ENCODE peak calls at places on chromosomes 6 and 20, in six cellular contexts. A, U, Y, H, C and O are unnamed samples.
A peak's percentile ranks its signal among the peaks of the same experiment; 100 is the strongest.

GRCh38 chr6:162262466-162263196 is 464.9 kb downstream of the PRKN start:
- DNase-seq in C (no peak), A (no peak), Y (no peak), H (no peak), U (no peak), O (no peak)

GRCh38 chr20:32278199-32278643 is 770 bp downstream of the KIF3B start:
- DNase-seq in H (no peak), A (no peak), Y (no peak), U (no peak), C (no peak), O (no peak)

GRCh38 chr6:1761472-1761871 is 151.8 kb downstream of the FOXC1 start:
- DNase-seq in A (no peak), H (no peak), U (no peak), C (no peak), Y (no peak), O (no peak)

GRCh38 chr6:17042422-17043147 is 59.3 kb upstream of the STMND1 start:
- DNase-seq in C (no peak), H (peak; percentile 86), Y (peak; percentile 59), A (no peak), U (no peak), O (no peak)

GRCh38 chr6:142387997-142388815 is 86.4 kb downstream of the ADGRG6 start:
- DNase-seq in Y (no peak), U (no peak), C (no peak), A (no peak), H (no peak), O (peak; percentile 26)

GRCh38 chr6:12592634-12593033 is 123.9 kb upstream of the PHACTR1 start:
- DNase-seq in C (no peak), U (no peak), A (no peak), H (peak; percentile 77), Y (no peak), O (no peak)

GRCh38 chr6:14804001-14804401 is 441.9 kb upstream of the JARID2 start:
- DNase-seq in H (no peak), Y (no peak), C (no peak), U (no peak), A (no peak), O (no peak)

GRCh38 chr6:152273638-152274037 is 363.5 kb downstream of the SYNE1 start:
- DNase-seq in U (no peak), H (no peak), C (peak; percentile 60), A (no peak), Y (peak; percentile 29), O (no peak)

GRCh38 chr6:39184906-39185580 is 44.2 kb downstream of the KCNK5 start:
- DNase-seq in H (no peak), A (no peak), U (no peak), C (no peak), Y (peak; percentile 42), O (no peak)

GRCh38 chr6:138571174-138571573 is 71.9 kb upstream of the NHSL1 start:
- DNase-seq in Y (no peak), A (no peak), C (no peak), U (no peak), H (peak; percentile 11), O (no peak)
- H3K4me3 ChIP-seq in Y (no peak overlapping the region), A (no peak overlapping the region), C (no peak overlapping the region), U (peak overlapping the region; percentile 69), H (peak overlapping the region; percentile 27), O (no peak overlapping the region)

DNA sequence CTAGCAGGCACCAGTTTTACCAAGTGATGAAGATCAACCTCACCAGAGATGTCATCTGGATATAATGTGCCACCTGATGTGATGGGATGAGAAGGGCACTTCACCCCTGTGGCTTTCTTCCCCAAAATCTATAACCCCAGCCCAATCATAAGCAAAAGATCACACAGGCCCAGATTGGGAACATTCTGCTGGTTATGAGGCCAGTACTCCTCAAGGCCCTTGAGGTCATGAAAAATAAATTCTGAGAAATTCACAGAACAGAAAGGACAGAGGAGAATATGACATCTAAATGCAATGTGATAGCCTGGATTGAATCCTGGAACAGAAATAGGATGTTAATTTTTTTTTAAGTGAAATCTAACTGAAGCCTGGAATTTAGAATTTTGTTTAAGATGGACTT is 243.5 kb downstream of the CBLN4 start:
- DNase-seq in U (no peak), A (no peak), Y (no peak), H (no peak), C (no peak), O (no peak)
- H3K9me3 ChIP-seq in U (peaks cover 29% of the 10 kb centered on the region), A (no peaks in the 10 kb centered on the region), Y (no peaks in the 10 kb centered on the region), H (peaks cover 7% of the 10 kb centered on the region), C (no peaks in the 10 kb centered on the region), O (no peaks in the 10 kb centered on the region)

GRCh38 chr20:60297649-60298048 is 339.4 kb downstream of the CDH26 start:
- DNase-seq in C (no peak), H (no peak), A (no peak), Y (no peak), U (no peak), O (no peak)
- H3K27ac ChIP-seq in C (no peak overlapping the region), H (no peak overlapping the region), A (no peak overlapping the region), Y (no peak overlapping the region), U (no peak overlapping the region), O (no peak overlapping the region)

GRCh38 chr6:123802351-123802696 is 1.3 kb upstream of the NKAIN2 start:
- DNase-seq in H (no peak), C (no peak), U (no peak), A (no peak), Y (no peak), O (no peak)
- H3K4me3 ChIP-seq in H (no peak overlapping the region), C (peak overlapping the region; percentile 67), U (no peak overlapping the region), A (no peak overlapping the region), Y (no peak overlapping the region), O (no peak overlapping the region)

GRCh38 chr6:146871613-146872465 is 273.1 kb downstream of the ADGB start:
- DNase-seq in U (no peak), H (no peak), C (no peak), A (no peak), Y (no peak), O (no peak)

GRCh38 chr6:146876271-146877151 is 277.7 kb downstream of the ADGB start:
- DNase-seq in A (no peak), C (no peak), U (no peak), Y (peak; percentile 40), H (no peak), O (no peak)

GRCh38 chr6:146870765-146871164 is 272.0 kb downstream of the ADGB start:
- DNase-seq in C (no peak), U (no peak), Y (no peak), H (no peak), A (no peak), O (no peak)

GRCh38 chr6:146875927-146876270 is 277.1 kb downstream of the ADGB start:
- DNase-seq in H (no peak), U (no peak), C (no peak), Y (no peak), A (no peak), O (no peak)

DNA sequence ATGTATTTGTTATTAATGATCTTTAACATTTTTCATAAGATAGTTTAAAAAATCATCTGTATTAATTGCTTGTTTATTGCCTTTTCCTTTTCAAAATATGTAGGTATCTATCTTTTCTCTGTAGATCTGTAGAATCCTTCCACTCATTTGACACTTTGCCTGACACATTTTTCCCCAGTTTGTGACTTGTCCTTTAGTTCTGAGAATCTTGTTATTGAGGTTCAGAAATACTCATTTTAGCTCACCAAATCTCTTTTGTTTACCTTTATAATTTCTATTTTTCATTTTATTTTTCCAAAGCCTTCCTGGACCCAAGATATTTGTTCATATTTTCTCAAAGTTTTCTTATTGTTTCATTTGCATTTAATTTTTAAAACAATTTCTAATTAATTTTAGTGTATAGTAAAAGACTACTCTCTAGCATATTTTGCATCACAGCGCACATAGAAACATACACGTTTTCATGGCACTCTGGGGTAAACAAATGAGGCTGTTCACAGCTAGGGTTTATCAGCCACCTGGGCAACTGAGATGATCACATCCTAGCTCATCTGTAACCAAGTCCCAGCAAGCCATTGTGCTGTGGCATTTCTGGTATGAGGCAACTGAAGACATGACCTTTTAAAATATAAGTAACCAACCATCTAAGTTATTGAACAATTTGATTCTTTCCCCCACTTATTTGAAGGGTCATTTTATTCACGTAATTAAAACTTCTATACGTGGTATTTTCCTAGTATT is 275.7 kb downstream of the ADGB start:
- DNase-seq in H (no peak), A (no peak), Y (no peak), U (no peak), C (no peak), O (no peak)
- H3K9me3 ChIP-seq in H (no peaks in the 10 kb centered on the region), A (no peaks in the 10 kb centered on the region), Y (no peaks in the 10 kb centered on the region), U (no peaks in the 10 kb centered on the region), C (no peaks in the 10 kb centered on the region), O (no peaks in the 10 kb centered on the region)

GRCh38 chr20:1272368-1273155 is 6.5 kb downstream of the SNPH start:
- DNase-seq in U (no peak), C (no peak), H (no peak), Y (no peak), A (no peak), O (no peak)

GRCh38 chr20:1274485-1275313 is 8.6 kb downstream of the SNPH start:
- DNase-seq in A (no peak), H (no peak), C (no peak), U (no peak), Y (no peak), O (no peak)

GRCh38 chr20:1269850-1270249 is 3.8 kb downstream of the SNPH start:
- DNase-seq in C (no peak), A (no peak), H (no peak), U (no peak), Y (no peak), O (no peak)

GRCh38 chr20:1275919-1276318 is 9.8 kb downstream of the SNPH start:
- DNase-seq in Y (no peak), C (no peak), U (no peak), H (no peak), A (no peak), O (no peak)

GRCh38 chr20:1273366-1273765 is 7.3 kb downstream of the SNPH start:
- DNase-seq in H (no peak), U (no peak), C (no peak), Y (no peak), A (no peak), O (no peak)
- H3K27ac ChIP-seq in H (no peak overlapping the region), U (no peak overlapping the region), C (no peak overlapping the region), Y (no peak overlapping the region), A (no peak overlapping the region), O (no peak overlapping the region)

GRCh38 chr6:41374618-41375590 is 39.5 kb downstream of the NCR2 start:
- DNase-seq in Y (no peak), U (no peak), C (no peak), H (no peak), A (no peak), O (no peak)

GRCh38 chr6:41377071-41377470 is 41.7 kb downstream of the NCR2 start:
- DNase-seq in H (no peak), C (no peak), A (no peak), U (no peak), Y (no peak), O (no peak)

GRCh38 chr6:41376176-41376575 is 40.8 kb downstream of the NCR2 start:
- DNase-seq in C (no peak), A (no peak), H (no peak), U (no peak), Y (no peak), O (no peak)

GRCh38 chr6:41375598-41376151 is 40.3 kb downstream of the NCR2 start:
- DNase-seq in A (no peak), Y (no peak), C (no peak), U (no peak), H (no peak), O (no peak)

GRCh38 chr6:41379314-41379713 is 43.9 kb downstream of the NCR2 start:
- DNase-seq in U (no peak), C (no peak), H (no peak), Y (no peak), A (no peak), O (no peak)
- H3K4me3 ChIP-seq in U (no peak overlapping the region), C (no peak overlapping the region), H (no peak overlapping the region), Y (no peak overlapping the region), A (no peak overlapping the region), O (no peak overlapping the region)